ENCODE peak calls at places on chromosomes 16 and 17, in eight cellular contexts. Q is astrocyte; Z is nephron progenitor cell; B is CD4-positive, alpha-beta T cell; D is dorsolateral prefrontal cortex; J is natural killer cell; H is MM.1S; N is mucosa of descending colon. U is an unnamed sample.

GRCh38 chr17:67123692-67124091 is 79.3 kb downstream of the CACNG1 start:
- DNase-seq in Z (no peak), D (no peak), B (no peak), J (no peak), N (no peak), Q (no peak), H (no peak), U (no peak)

GRCh38 chr16:89393731-89394406 is 96.5 kb downstream of the ANKRD11 start:
- DNase-seq in D (no peak), N (no peak), B (no peak), Q (no peak), H (no peak), J (no peak), Z (no peak), U (no peak)

GRCh38 chr17:57577751-57578607 is 167.1 kb downstream of the CCDC182 start:
- DNase-seq in B (no peak), Q (peak), D (no peak), N (no peak), J (no peak), Z (no peak), H (no peak), U (no peak)

GRCh38 chr17:57481901-57482300 is 225.6 kb downstream of the MSI2 start:
- DNase-seq in J (no peak), B (no peak), Z (no peak), H (no peak), Q (peak), D (no peak), N (no peak), U (no peak)

GRCh38 chr17:61387511-61388305 is 11.9 kb upstream of the TBX2 start:
- DNase-seq in D (no peak), Q (no peak), Z (no peak), J (no peak), N (peak), H (no peak), B (no peak), U (no peak)

GRCh38 chr17:48484850-48485249 is 46.0 kb downstream of the HOXB1 start:
- DNase-seq in Q (peak), H (no peak), D (no peak), B (no peak), N (no peak), Z (no peak), J (no peak), U (no peak)

GRCh38 chr17:21199856-21200255 is 14.1 kb downstream of the TMEM11 start:
- DNase-seq in Q (no peak), Z (peak), D (no peak), B (no peak), H (no peak), J (no peak), N (no peak), U (no peak)

GRCh38 chr16:75627856-75628255 is 4.8 kb upstream of the ADAT1 start:
- DNase-seq in Z (no peak), D (no peak), N (no peak), B (no peak), Q (peak), J (no peak), H (no peak), U (no peak)

GRCh38 chr17:39212841-39213480 is 12.8 kb downstream of the STAC2 start:
- DNase-seq in B (no peak), J (no peak), H (no peak), Z (no peak), N (peak), D (no peak), Q (no peak), U (no peak)

GRCh38 chr17:63498621-63499195 is 21.8 kb downstream of the ACE start:
- DNase-seq in Q (peak), H (no peak), B (no peak), D (no peak), N (no peak), Z (no peak), J (no peak), U (no peak)

GRCh38 chr16:29916979-29917378 is 9.0 kb downstream of the KCTD13 start:
- DNase-seq in J (no peak), B (no peak), Z (no peak), D (no peak), N (no peak), H (no peak), Q (no peak), U (no peak)

GRCh38 chr16:68470461-68471150 is 22.3 kb upstream of the SMPD3 start:
- DNase-seq in H (peak), J (no peak), Z (no peak), N (peak), Q (no peak), D (no peak), B (no peak), U (no peak)

GRCh38 chr16:67676516-67676915 is 9.9 kb downstream of the C16orf86 start:
- DNase-seq in Q (no peak), H (no peak), N (no peak), B (no peak), Z (no peak), J (no peak), D (no peak), U (no peak)

GRCh38 chr17:81221842-81222619 is 734 bp downstream of the CEP131 start:
- DNase-seq in J (no peak), D (no peak), N (no peak), Q (no peak), H (no peak), Z (peak), B (no peak), U (no peak)

GRCh38 chr17:29570521-29570920 is 2.0 kb downstream of the TP53I13 start:
- DNase-seq in H (no peak), D (peak), Q (no peak), B (no peak), Z (no peak), J (peak), N (peak), U (no peak)

GRCh38 chr17:8041249-8041928 is 2.5 kb downstream of the ALOX15B start:
- DNase-seq in H (peak), J (no peak), Q (peak), B (peak), Z (no peak), D (no peak), N (no peak), U (no peak)

GRCh38 chr16:3274490-3274889 is 8.8 kb upstream of the ZNF263 start:
- DNase-seq in Q (peak), Z (no peak), H (peak), B (no peak), N (no peak), J (no peak), D (no peak), U (no peak)

GRCh38 chr17:5711344-5711743 is 127.0 kb upstream of the NLRP1 start:
- DNase-seq in H (no peak), N (no peak), D (no peak), J (no peak), B (no peak), Q (no peak), Z (no peak), U (no peak)

GRCh38 chr16:5069854-5070253 is 1.8 kb upstream of the ALG1 start:
- DNase-seq in D (no peak), J (no peak), B (no peak), N (no peak), H (no peak), Q (no peak), Z (no peak), U (no peak)

GRCh38 chr16:27242398-27242797 is 26.2 kb downstream of the NSMCE1 start:
- DNase-seq in D (no peak), Z (no peak), Q (no peak), B (no peak), N (no peak), J (no peak), H (no peak), U (no peak)

GRCh38 chr17:2803971-2804370 is 7.7 kb downstream of the RAP1GAP2 start:
- DNase-seq in N (no peak), B (no peak), D (no peak), J (no peak), Q (no peak), Z (no peak), H (no peak), U (no peak)

GRCh38 chr17:39270923-39271322 is 45.2 kb upstream of the STAC2 start:
- DNase-seq in J (no peak), N (no peak), Q (peak), H (peak), D (no peak), Z (no peak), B (no peak), U (no peak)

GRCh38 chr16:17467923-17468540 is 2.7 kb downstream of the XYLT1 start:
- DNase-seq in J (no peak), H (peak), D (peak), Z (peak), Q (peak), N (peak), B (peak), U (peak)

GRCh38 chr16:81627024-81627423 is 152.1 kb upstream of the PLCG2 start:
- DNase-seq in Q (peak), N (no peak), B (no peak), Z (no peak), H (no peak), D (no peak), J (no peak), U (no peak)

DNA sequence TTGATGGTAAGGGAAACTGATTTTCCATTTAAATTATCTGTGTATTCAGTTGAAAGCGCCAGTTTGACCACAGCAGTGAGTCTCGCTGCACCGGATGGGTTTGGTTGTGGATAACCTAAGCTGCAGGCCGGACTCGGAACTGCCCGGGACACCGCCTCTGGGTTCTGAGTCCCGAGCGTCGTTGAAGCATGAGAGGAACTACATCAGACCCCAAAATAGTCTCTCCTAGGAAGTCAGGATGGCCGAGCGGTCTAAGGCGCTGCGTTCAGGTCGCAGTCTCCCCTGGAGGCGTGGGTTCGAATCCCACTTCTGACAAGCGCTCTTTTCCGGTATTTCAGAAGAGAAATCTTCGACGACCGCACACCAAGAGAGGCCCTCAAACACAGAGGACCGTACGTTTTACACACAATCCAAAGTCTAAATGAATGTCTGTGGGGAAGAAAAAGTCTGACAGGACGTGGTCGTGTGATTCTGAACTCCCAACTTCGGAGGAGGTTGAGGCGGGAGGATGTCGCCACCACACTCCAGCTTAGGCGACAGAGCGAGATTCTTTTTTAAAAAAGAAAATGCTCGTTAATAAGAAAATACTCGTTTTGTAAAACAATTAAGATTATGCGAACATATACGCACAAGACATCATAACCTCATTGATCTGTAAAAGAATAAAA is 15.4 kb upstream of the PLLP start:
- DNase-seq in D (peak), B (peak), Z (peak), Q (peak), N (peak), H (peak), J (peak), U (peak)
- TF ChIP-seq CTCF in D (peak), B (no peak), Z (peak), Q (peak), N (no peak), H (no peak), J (peak), U (peak)

GRCh38 chr16:50373780-50374179 is 5.0 kb upstream of the BRD7 start:
- DNase-seq in B (no peak), Z (no peak), J (no peak), Q (no peak), H (no peak), D (no peak), N (no peak), U (no peak)

GRCh38 chr16:50371036-50371716 is 2.4 kb upstream of the BRD7 start:
- DNase-seq in Z (no peak), B (no peak), J (no peak), N (no peak), D (no peak), H (no peak), Q (no peak), U (no peak)

GRCh38 chr16:50373345-50373701 is 4.5 kb upstream of the BRD7 start:
- DNase-seq in B (no peak), Z (no peak), J (no peak), D (no peak), N (no peak), H (no peak), Q (no peak), U (no peak)

GRCh38 chr16:50372611-50373344 is 4.0 kb upstream of the BRD7 start:
- DNase-seq in N (no peak), B (no peak), Q (no peak), J (no peak), H (no peak), D (peak), Z (no peak), U (no peak)

GRCh38 chr16:50371936-50372595 is 3.3 kb upstream of the BRD7 start:
- DNase-seq in J (no peak), N (no peak), H (no peak), Z (peak), B (no peak), D (peak), Q (no peak), U (no peak)
- TF ChIP-seq CTCF in J (no peak), N (no peak), H (no peak), Z (peak), B (no peak), D (peak), Q (peak), U (peak)

GRCh38 chr16:1964506-1965471 is at the start of gene RPS2:
- DNase-seq in Q (peak), D (peak), N (peak), B (peak), J (peak), H (peak), Z (peak), U (peak)
- TF ChIP-seq CTCF in Q (no peak), D (no peak), N (no peak), B (no peak), J (no peak), H (no peak), Z (no peak), U (no peak)

GRCh38 chr17:33461051-33461450 is 168.0 kb upstream of the ASIC2 start:
- DNase-seq in H (no peak), Q (no peak), D (no peak), Z (no peak), B (no peak), N (no peak), J (no peak), U (no peak)

GRCh38 chr17:33457477-33457876 is 164.4 kb upstream of the ASIC2 start:
- DNase-seq in Z (no peak), H (no peak), N (no peak), D (no peak), Q (no peak), J (no peak), B (no peak), U (no peak)

GRCh38 chr17:33463887-33464286 is 170.8 kb upstream of the ASIC2 start:
- DNase-seq in H (no peak), Z (no peak), B (no peak), D (no peak), J (no peak), Q (no peak), N (no peak), U (no peak)

GRCh38 chr17:33464669-33465275 is 171.7 kb upstream of the ASIC2 start:
- DNase-seq in N (no peak), H (no peak), Z (no peak), D (no peak), Q (no peak), B (no peak), J (no peak), U (no peak)

GRCh38 chr17:33459078-33459940 is 166.2 kb upstream of the ASIC2 start:
- DNase-seq in D (no peak), B (no peak), Q (no peak), H (peak), J (no peak), Z (peak), N (no peak), U (no peak)
- TF ChIP-seq CTCF in D (no peak), B (no peak), Q (no peak), H (peak), J (no peak), Z (no peak), N (no peak), U (no peak)

DNA sequence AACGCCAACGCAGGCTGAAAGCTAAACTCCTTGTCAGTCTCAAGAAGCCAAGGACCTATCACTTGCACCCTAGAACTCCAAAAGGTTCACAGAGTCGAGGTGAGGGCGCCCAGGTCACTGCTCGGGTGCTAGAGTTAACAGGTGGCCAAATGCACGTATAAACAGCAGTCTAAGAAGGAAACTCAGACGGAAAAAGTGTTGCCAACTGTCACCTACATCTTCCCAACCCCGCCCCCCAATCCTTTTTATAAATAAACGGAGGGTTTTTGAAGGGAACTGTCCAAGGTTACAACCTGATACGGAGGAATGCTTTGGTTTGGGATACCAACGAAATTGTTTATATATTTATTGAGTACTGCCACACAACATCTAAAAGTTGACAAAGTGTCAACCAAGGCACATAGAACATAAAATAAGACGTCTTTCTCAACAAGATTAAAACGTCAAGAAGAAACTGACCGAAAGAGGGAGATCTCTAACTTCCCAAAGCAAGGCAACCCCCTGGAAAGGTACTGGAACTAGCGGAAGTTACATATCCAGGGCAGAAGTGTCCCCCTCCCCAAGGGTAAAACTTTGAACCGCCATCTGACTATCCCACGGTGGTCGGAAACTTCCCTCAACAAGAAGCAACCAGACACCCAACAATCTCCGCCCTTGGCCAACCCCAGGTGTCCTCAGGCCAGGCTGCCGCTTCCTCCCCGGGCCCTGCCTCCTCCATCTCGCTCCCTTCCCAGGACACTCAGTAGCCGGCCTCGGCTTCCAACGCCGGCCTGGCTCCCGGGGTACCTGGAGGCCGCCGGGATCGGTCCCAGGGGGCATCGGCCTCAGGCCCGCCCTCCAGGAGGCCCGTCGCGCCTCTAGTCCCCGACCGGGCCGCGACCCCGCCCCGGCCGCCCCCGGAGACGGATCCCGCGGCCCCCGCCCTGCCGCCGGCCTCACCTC is 982 bp downstream of the SPAG9 start:
- DNase-seq in D (peak), Z (peak), H (peak), Q (peak), N (peak), J (peak), B (peak), U (no peak)
- TF ChIP-seq CTCF in D (peak), Z (no peak), H (peak), Q (no peak), N (no peak), J (no peak), B (no peak), U (no peak)

GRCh38 chr17:1452836-1453235 is 3.2 kb downstream of the CRK start:
- DNase-seq in Z (no peak), D (no peak), H (no peak), Q (no peak), N (no peak), J (no peak), B (no peak), U (no peak)

GRCh38 chr17:1460233-1460632 is 4.2 kb upstream of the CRK start:
- DNase-seq in J (no peak), B (no peak), H (no peak), Q (no peak), N (peak), Z (no peak), D (no peak), U (no peak)

GRCh38 chr17:1455291-1455747 is 713 bp downstream of the CRK start:
- DNase-seq in J (peak), Q (peak), B (peak), H (peak), Z (peak), N (peak), D (peak), U (peak)

GRCh38 chr17:1454541-1454940 is 1.5 kb downstream of the CRK start:
- DNase-seq in N (no peak), Z (no peak), B (no peak), D (no peak), J (no peak), H (no peak), Q (no peak), U (no peak)

GRCh38 chr17:1455748-1456599 is at the start of gene CRK:
- DNase-seq in J (peak), B (peak), H (peak), D (peak), Z (peak), N (peak), Q (peak), U (peak)
- TF ChIP-seq CTCF in J (no peak), B (no peak), H (no peak), D (no peak), Z (no peak), N (no peak), Q (no peak), U (no peak)